ENCODE peak calls at places on chromosomes 6 and 20, in six cellular contexts. One of them, this sample, is unnamed.

GRCh38 chr6:121726596-121726995 is 291.1 kb downstream of the GJA1 start:
- DNase-seq in A549: no peak
- DNase-seq in K562: no peak
- DNase-seq in endothelial cell of umbilical vein: peak
- DNase-seq in HepG2: no peak
- DNase-seq in GM12878: no peak
- DNase-seq in this sample: no peak

GRCh38 chr6:138404666-138405337 is 779 bp downstream of the HEBP2 start:
- DNase-seq in A549: peak
- DNase-seq in K562: peak
- DNase-seq in endothelial cell of umbilical vein: peak
- DNase-seq in HepG2: no peak
- DNase-seq in GM12878: no peak
- DNase-seq in this sample: peak

GRCh38 chr20:23856226-23856625 is 23.3 kb downstream of the CST5 start:
- DNase-seq in A549: no peak
- DNase-seq in K562: no peak
- DNase-seq in endothelial cell of umbilical vein: no peak
- DNase-seq in HepG2: no peak
- DNase-seq in GM12878: no peak
- DNase-seq in this sample: no peak

GRCh38 chr6:41732601-41733348 is 2.6 kb downstream of the TFEB start:
- DNase-seq in A549: no peak
- DNase-seq in K562: no peak
- DNase-seq in endothelial cell of umbilical vein: no peak
- DNase-seq in HepG2: no peak
- DNase-seq in GM12878: peak
- DNase-seq in this sample: peak

GRCh38 chr6:127518710-127519468 is at the start of gene MTCL3:
- DNase-seq in A549: peak
- DNase-seq in K562: no peak
- DNase-seq in endothelial cell of umbilical vein: no peak
- DNase-seq in HepG2: no peak
- DNase-seq in GM12878: no peak
- DNase-seq in this sample: no peak

GRCh38 chr6:90973158-90973557 is 386.3 kb upstream of the MAP3K7 start:
- DNase-seq in A549: no peak
- DNase-seq in K562: no peak
- DNase-seq in endothelial cell of umbilical vein: no peak
- DNase-seq in HepG2: no peak
- DNase-seq in GM12878: no peak
- DNase-seq in this sample: no peak

GRCh38 chr6:70563540-70563939 is 3.2 kb upstream of the SDHAF4 start:
- DNase-seq in A549: no peak
- DNase-seq in K562: no peak
- DNase-seq in endothelial cell of umbilical vein: no peak
- DNase-seq in HepG2: no peak
- DNase-seq in GM12878: no peak
- DNase-seq in this sample: no peak

GRCh38 chr6:63897952-63898351 is 262.4 kb downstream of the PHF3 start:
- DNase-seq in A549: no peak
- DNase-seq in K562: no peak
- DNase-seq in endothelial cell of umbilical vein: no peak
- DNase-seq in HepG2: no peak
- DNase-seq in GM12878: no peak
- DNase-seq in this sample: no peak

GRCh38 chr20:38604873-38605303 is 3.3 kb downstream of the ARHGAP40 start:
- DNase-seq in A549: peak
- DNase-seq in K562: no peak
- DNase-seq in endothelial cell of umbilical vein: peak
- DNase-seq in HepG2: peak
- DNase-seq in GM12878: no peak
- DNase-seq in this sample: no peak

GRCh38 chr6:169285165-169285564 is 31.5 kb upstream of the THBS2 start:
- DNase-seq in A549: no peak
- DNase-seq in K562: no peak
- DNase-seq in endothelial cell of umbilical vein: no peak
- DNase-seq in HepG2: no peak
- DNase-seq in GM12878: no peak
- DNase-seq in this sample: no peak

GRCh38 chr20:62019144-62019805 is 46.4 kb downstream of the TAF4 start:
- DNase-seq in A549: no peak
- DNase-seq in K562: no peak
- DNase-seq in endothelial cell of umbilical vein: no peak
- DNase-seq in HepG2: no peak
- DNase-seq in GM12878: no peak
- DNase-seq in this sample: no peak

GRCh38 chr6:27049863-27050781 is 197.4 kb upstream of the PRSS16 start:
- DNase-seq in A549: no peak
- DNase-seq in K562: no peak
- DNase-seq in endothelial cell of umbilical vein: no peak
- DNase-seq in HepG2: no peak
- DNase-seq in GM12878: no peak
- DNase-seq in this sample: no peak

GRCh38 chr20:16205505-16205904 is 367.7 kb downstream of the KIF16B start:
- DNase-seq in A549: no peak
- DNase-seq in K562: no peak
- DNase-seq in endothelial cell of umbilical vein: no peak
- DNase-seq in HepG2: no peak
- DNase-seq in GM12878: no peak
- DNase-seq in this sample: no peak

GRCh38 chr6:136641873-136642465 is 91.7 kb upstream of the MAP7 start:
- DNase-seq in A549: no peak
- DNase-seq in K562: no peak
- DNase-seq in endothelial cell of umbilical vein: no peak
- DNase-seq in HepG2: no peak
- DNase-seq in GM12878: no peak
- DNase-seq in this sample: no peak

GRCh38 chr6:137661601-137662000 is 167.4 kb upstream of the OLIG3 start:
- DNase-seq in A549: no peak
- DNase-seq in K562: peak
- DNase-seq in endothelial cell of umbilical vein: peak
- DNase-seq in HepG2: peak
- DNase-seq in GM12878: no peak
- DNase-seq in this sample: peak

GRCh38 chr6:158064725-158065251 is 83.1 kb downstream of the SYNJ2 start:
- DNase-seq in A549: no peak
- DNase-seq in K562: no peak
- DNase-seq in endothelial cell of umbilical vein: no peak
- DNase-seq in HepG2: no peak
- DNase-seq in GM12878: no peak
- DNase-seq in this sample: no peak

GRCh38 chr6:113873043-113873667 is 16.0 kb downstream of the MARCKS start:
- DNase-seq in A549: peak
- DNase-seq in K562: no peak
- DNase-seq in endothelial cell of umbilical vein: peak
- DNase-seq in HepG2: peak
- DNase-seq in GM12878: no peak
- DNase-seq in this sample: peak

GRCh38 chr6:160132297-160132637 is 10.7 kb downstream of the SLC22A1 start:
- DNase-seq in A549: no peak
- DNase-seq in K562: no peak
- DNase-seq in endothelial cell of umbilical vein: no peak
- DNase-seq in HepG2: no peak
- DNase-seq in GM12878: no peak
- DNase-seq in this sample: no peak

GRCh38 chr20:1210501-1210900 is 7.2 kb downstream of the C20orf202 start:
- DNase-seq in A549: no peak
- DNase-seq in K562: no peak
- DNase-seq in endothelial cell of umbilical vein: no peak
- DNase-seq in HepG2: no peak
- DNase-seq in GM12878: no peak
- DNase-seq in this sample: no peak

GRCh38 chr6:147506704-147507114 is 1.8 kb upstream of the SAMD5 start:
- DNase-seq in A549: peak
- DNase-seq in K562: peak
- DNase-seq in endothelial cell of umbilical vein: peak
- DNase-seq in HepG2: peak
- DNase-seq in GM12878: no peak
- DNase-seq in this sample: peak

GRCh38 chr20:1127840-1128239 is 9.4 kb downstream of the PSMF1 start:
- DNase-seq in A549: no peak
- DNase-seq in K562: no peak
- DNase-seq in endothelial cell of umbilical vein: no peak
- DNase-seq in HepG2: no peak
- DNase-seq in GM12878: no peak
- DNase-seq in this sample: no peak

GRCh38 chr20:63020681-63021080 is 13.9 kb upstream of the BHLHE23 start:
- DNase-seq in A549: no peak
- DNase-seq in K562: no peak
- DNase-seq in endothelial cell of umbilical vein: no peak
- DNase-seq in HepG2: no peak
- DNase-seq in GM12878: no peak
- DNase-seq in this sample: no peak

GRCh38 chr6:99393366-99393697 is 663 bp downstream of the COQ3 start:
- DNase-seq in A549: no peak
- DNase-seq in K562: no peak
- DNase-seq in endothelial cell of umbilical vein: no peak
- DNase-seq in HepG2: no peak
- DNase-seq in GM12878: no peak
- DNase-seq in this sample: no peak

GRCh38 chr6:4358414-4359107 is 223.2 kb upstream of the ECI2 start:
- DNase-seq in A549: peak
- DNase-seq in K562: peak
- DNase-seq in endothelial cell of umbilical vein: peak
- DNase-seq in HepG2: peak
- DNase-seq in GM12878: no peak
- DNase-seq in this sample: peak

GRCh38 chr6:170152111-170152926 is 138.6 kb downstream of the DLL1 start:
- DNase-seq in A549: no peak
- DNase-seq in K562: no peak
- DNase-seq in endothelial cell of umbilical vein: peak
- DNase-seq in HepG2: no peak
- DNase-seq in GM12878: no peak
- DNase-seq in this sample: no peak

GRCh38 chr6:25942561-25943147 is 12.2 kb upstream of the SLC17A2 start:
- DNase-seq in A549: peak
- DNase-seq in K562: no peak
- DNase-seq in endothelial cell of umbilical vein: peak
- DNase-seq in HepG2: peak
- DNase-seq in GM12878: no peak
- DNase-seq in this sample: peak

GRCh38 chr6:110017306-110017705 is 39.2 kb downstream of the GPR6 start:
- DNase-seq in A549: no peak
- DNase-seq in K562: no peak
- DNase-seq in endothelial cell of umbilical vein: no peak
- DNase-seq in HepG2: no peak
- DNase-seq in GM12878: no peak
- DNase-seq in this sample: no peak
- TF ChIP-seq MYC in A549: no peak
- TF ChIP-seq MYC in K562: no peak
- TF ChIP-seq MYC in endothelial cell of umbilical vein: no peak
- TF ChIP-seq MYC in HepG2: no peak
- TF ChIP-seq MYC in GM12878: no peak
- TF ChIP-seq MYC in this sample: no peak

GRCh38 chr20:19758888-19759331 is 852 bp downstream of the RIN2 start:
- DNase-seq in A549: peak
- DNase-seq in K562: no peak
- DNase-seq in endothelial cell of umbilical vein: peak
- DNase-seq in HepG2: peak
- DNase-seq in GM12878: no peak
- DNase-seq in this sample: peak
- TF ChIP-seq MAX in A549: peak
- TF ChIP-seq MAX in K562: no peak
- TF ChIP-seq MAX in endothelial cell of umbilical vein: no peak
- TF ChIP-seq MAX in HepG2: no peak
- TF ChIP-seq MAX in GM12878: no peak
- TF ChIP-seq MAX in this sample: no peak

GRCh38 chr20:5146302-5146653 is 19.5 kb downstream of the CDS2 start:
- DNase-seq in A549: no peak
- DNase-seq in K562: no peak
- DNase-seq in endothelial cell of umbilical vein: no peak
- DNase-seq in HepG2: no peak
- DNase-seq in GM12878: no peak
- DNase-seq in this sample: no peak

GRCh38 chr20:5148581-5148980 is 21.8 kb downstream of the CDS2 start:
- DNase-seq in A549: no peak
- DNase-seq in K562: no peak
- DNase-seq in endothelial cell of umbilical vein: no peak
- DNase-seq in HepG2: no peak
- DNase-seq in GM12878: no peak
- DNase-seq in this sample: no peak

GRCh38 chr20:5149892-5150225 is 23.1 kb downstream of the CDS2 start:
- DNase-seq in A549: no peak
- DNase-seq in K562: no peak
- DNase-seq in endothelial cell of umbilical vein: no peak
- DNase-seq in HepG2: no peak
- DNase-seq in GM12878: no peak
- DNase-seq in this sample: no peak

GRCh38 chr20:5145365-5146301 is 18.8 kb downstream of the CDS2 start:
- DNase-seq in A549: no peak
- DNase-seq in K562: no peak
- DNase-seq in endothelial cell of umbilical vein: no peak
- DNase-seq in HepG2: no peak
- DNase-seq in GM12878: no peak
- DNase-seq in this sample: no peak

GRCh38 chr20:5147193-5147592 is 20.4 kb downstream of the CDS2 start:
- DNase-seq in A549: no peak
- DNase-seq in K562: no peak
- DNase-seq in endothelial cell of umbilical vein: no peak
- DNase-seq in HepG2: no peak
- DNase-seq in GM12878: no peak
- DNase-seq in this sample: peak
- TF ChIP-seq POLR2A in A549: no peak
- TF ChIP-seq POLR2A in K562: no peak
- TF ChIP-seq POLR2A in endothelial cell of umbilical vein: no peak
- TF ChIP-seq POLR2A in HepG2: no peak
- TF ChIP-seq POLR2A in GM12878: no peak
- TF ChIP-seq POLR2A in this sample: no peak

GRCh38 chr6:88263591-88263990 is 97.4 kb upstream of the CNR1 start:
- DNase-seq in A549: no peak
- DNase-seq in K562: no peak
- DNase-seq in endothelial cell of umbilical vein: no peak
- DNase-seq in HepG2: no peak
- DNase-seq in GM12878: no peak
- DNase-seq in this sample: no peak

GRCh38 chr6:88268508-88268907 is 102.4 kb upstream of the CNR1 start:
- DNase-seq in A549: no peak
- DNase-seq in K562: no peak
- DNase-seq in endothelial cell of umbilical vein: no peak
- DNase-seq in HepG2: no peak
- DNase-seq in GM12878: no peak
- DNase-seq in this sample: no peak

GRCh38 chr6:88262372-88262771 is 96.2 kb upstream of the CNR1 start:
- DNase-seq in A549: no peak
- DNase-seq in K562: no peak
- DNase-seq in endothelial cell of umbilical vein: no peak
- DNase-seq in HepG2: no peak
- DNase-seq in GM12878: no peak
- DNase-seq in this sample: no peak

DNA sequence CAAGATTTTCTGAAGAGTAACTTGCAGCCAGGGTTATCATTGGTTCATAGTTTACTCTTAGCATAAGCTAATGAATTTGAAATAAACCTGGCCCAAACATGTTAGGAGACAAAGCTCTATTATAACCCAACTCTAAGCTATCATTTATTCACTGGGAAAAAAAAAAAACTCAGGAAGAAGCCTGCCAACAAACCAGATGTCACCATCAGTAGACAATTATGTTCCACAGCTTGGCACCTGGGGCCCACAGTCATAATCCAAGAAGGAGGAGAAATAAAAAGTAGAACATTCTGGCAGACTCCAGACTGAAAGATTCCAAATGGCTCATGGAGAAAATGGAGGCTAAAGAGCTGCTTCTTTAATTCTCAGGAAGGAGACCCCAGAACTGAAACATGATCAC is 100.0 kb upstream of the CNR1 start:
- DNase-seq in A549: no peak
- DNase-seq in K562: no peak
- DNase-seq in endothelial cell of umbilical vein: no peak
- DNase-seq in HepG2: no peak
- DNase-seq in GM12878: no peak
- DNase-seq in this sample: no peak
- TF ChIP-seq MYC in A549: no peak
- TF ChIP-seq MYC in K562: no peak
- TF ChIP-seq MYC in endothelial cell of umbilical vein: no peak
- TF ChIP-seq MYC in HepG2: no peak
- TF ChIP-seq MYC in GM12878: no peak
- TF ChIP-seq MYC in this sample: no peak

This sample was measured in NB4.